ENCODE peak calls at places on chromosomes 7 and 10, in nine cellular contexts. X, V, G, K, Z, H, E, N and P are unnamed samples. For H3K4me1 and H3K27me3, the result is how much of the 10 kb centered on the place peaks cover.

GRCh38 chr7:1642291-1642728 is 27.8 kb upstream of the ELFN1 start:
- DNase-seq in G (no peak), H (no peak), K (no peak), Z (no peak), V (no peak), E (no peak), N (no peak), X (no peak), P (no peak)

GRCh38 chr7:1986366-1987083 is 246.2 kb downstream of the MAD1L1 start:
- DNase-seq in H (no peak), N (no peak), X (no peak), V (no peak), G (no peak), Z (no peak), E (no peak), K (no peak), P (no peak)

GRCh38 chr7:16484453-16485158 is 19.1 kb upstream of the SOSTDC1 start:
- DNase-seq in V (peak), G (no peak), X (peak), Z (no peak), H (no peak), E (no peak), K (peak), N (no peak), P (no peak)

GRCh38 chr10:52769966-52770365 is 2.6 kb downstream of the MBL2 start:
- DNase-seq in N (no peak), V (no peak), X (no peak), E (peak), K (no peak), G (no peak), Z (peak), H (no peak), P (no peak)

GRCh38 chr10:127983701-127984100 is 76.8 kb downstream of the PTPRE start:
- DNase-seq in Z (no peak), K (no peak), G (peak), X (no peak), V (no peak), H (no peak), N (no peak), E (no peak), P (no peak)

GRCh38 chr10:60878224-60878623 is 65.8 kb downstream of the RHOBTB1 start:
- DNase-seq in N (no peak), H (no peak), E (no peak), G (no peak), X (no peak), Z (no peak), K (no peak), V (no peak), P (no peak)

GRCh38 chr7:55075464-55075971 is 56.7 kb downstream of the EGFR start:
- DNase-seq in H (no peak), V (no peak), N (peak), E (no peak), Z (no peak), K (no peak), X (no peak), G (peak), P (no peak)

GRCh38 chr7:2269468-2270460 is 27.7 kb downstream of the NUDT1 start:
- DNase-seq in G (no peak), V (no peak), N (no peak), H (no peak), K (no peak), E (no peak), X (no peak), Z (no peak), P (no peak)

GRCh38 chr7:5704534-5704922 is 76.9 kb downstream of the RNF216 start:
- DNase-seq in X (peak), H (peak), G (peak), V (peak), E (peak), K (peak), N (peak), Z (peak), P (peak)

GRCh38 chr10:125407000-125407502 is 246.7 kb upstream of the CTBP2 start:
- DNase-seq in V (peak), X (no peak), G (no peak), E (no peak), H (no peak), Z (no peak), K (no peak), N (no peak), P (peak)

GRCh38 chr10:102449321-102450123 is 1.8 kb downstream of the C10orf95 start:
- DNase-seq in N (peak), K (no peak), H (peak), G (peak), X (peak), E (no peak), Z (peak), V (peak), P (peak)

GRCh38 chr10:101043356-101043707 is 12.3 kb downstream of the SFXN3 start:
- DNase-seq in K (no peak), N (no peak), X (no peak), E (no peak), G (no peak), V (no peak), Z (no peak), H (no peak), P (no peak)

GRCh38 chr7:45122975-45123860 is 11.7 kb upstream of the TBRG4 start:
- DNase-seq in N (no peak), V (no peak), Z (no peak), H (no peak), G (no peak), E (no peak), X (no peak), K (no peak), P (no peak)

GRCh38 chr10:1715821-1716220 is 21.5 kb downstream of the ADARB2 start:
- DNase-seq in E (no peak), N (no peak), G (peak), Z (peak), K (peak), V (no peak), H (peak), X (peak), P (peak)

GRCh38 chr7:28546067-28546466 is 133.7 kb downstream of the CREB5 start:
- DNase-seq in V (no peak), E (no peak), K (no peak), G (no peak), Z (no peak), X (no peak), H (no peak), N (no peak), P (no peak)

GRCh38 chr10:34994565-34995142 is 95.5 kb downstream of the CUL2 start:
- DNase-seq in V (peak), X (peak), Z (peak), G (peak), K (no peak), H (peak), N (no peak), E (no peak), P (peak)

GRCh38 chr10:123236122-123236521 is 81.9 kb downstream of the BUB3 start:
- DNase-seq in G (no peak), K (no peak), N (no peak), H (no peak), E (no peak), Z (no peak), X (peak), V (no peak), P (no peak)

GRCh38 chr7:30594055-30594539 is 581 bp upstream of the GARS1 start:
- DNase-seq in X (peak), N (peak), K (no peak), V (no peak), G (peak), Z (peak), E (no peak), H (peak), P (peak)

GRCh38 chr7:151013728-151014497 is 10.4 kb downstream of the ATG9B start:
- DNase-seq in X (peak), G (peak), Z (peak), H (no peak), N (peak), K (no peak), V (no peak), E (no peak), P (peak)

GRCh38 chr10:97766106-97766810 is 5.5 kb downstream of the SFRP5 start:
- DNase-seq in E (no peak), V (no peak), H (no peak), K (no peak), N (no peak), Z (no peak), X (no peak), G (no peak), P (no peak)

GRCh38 chr10:71254834-71255539 is 42.6 kb downstream of the UNC5B start:
- DNase-seq in G (no peak), E (no peak), V (no peak), N (no peak), X (no peak), K (no peak), H (no peak), Z (no peak), P (no peak)

GRCh38 chr10:29595146-29595545 is 39.6 kb downstream of the SVIL start:
- DNase-seq in N (no peak), K (no peak), H (no peak), X (no peak), G (no peak), E (no peak), Z (no peak), V (no peak), P (no peak)
- H3K4me1 ChIP-seq in N (under half), K (under half), H (under half), X (under half), G (under half), E (half or more), Z (under half), V (under half), P (under half)

GRCh38 chr10:104028146-104028545 is 57.5 kb downstream of the COL17A1 start:
- DNase-seq in H (no peak), Z (peak), K (no peak), X (peak), G (no peak), N (no peak), V (peak), E (no peak), P (no peak)

GRCh38 chr10:104031631-104032030 is 54.0 kb downstream of the COL17A1 start:
- DNase-seq in X (no peak), K (no peak), N (no peak), Z (no peak), V (no peak), H (no peak), E (no peak), G (no peak), P (no peak)

GRCh38 chr10:104029528-104029875 is 56.2 kb downstream of the COL17A1 start:
- DNase-seq in N (no peak), V (no peak), K (no peak), X (no peak), G (no peak), Z (no peak), H (no peak), E (no peak), P (no peak)

GRCh38 chr10:104026762-104027161 is 58.9 kb downstream of the COL17A1 start:
- DNase-seq in H (no peak), X (no peak), Z (no peak), V (no peak), E (no peak), G (no peak), K (no peak), N (no peak), P (no peak)

GRCh38 chr10:104028823-104029527 is 56.7 kb downstream of the COL17A1 start:
- DNase-seq in V (no peak), E (no peak), H (no peak), X (no peak), N (no peak), K (no peak), Z (no peak), G (no peak), P (no peak)
- H3K27me3 ChIP-seq in V (under half), E (under half), H (under half), X (under half), N (under half), K (under half), Z (under half), G (under half), P (under half)

GRCh38 chr7:129864042-129864441 is 88.7 kb downstream of the UBE2H start:
- DNase-seq in K (no peak), Z (no peak), G (no peak), X (no peak), V (no peak), E (no peak), N (no peak), H (no peak), P (peak)
- TF ChIP-seq POLR2AphosphoS5 in K (no peak), Z (no peak), G (no peak), X (no peak), V (no peak), E (peak), N (no peak), H (no peak), P (peak)

GRCh38 chr10:69042838-69043237 is 45.1 kb upstream of the SRGN start:
- DNase-seq in E (no peak), G (no peak), H (no peak), K (no peak), V (no peak), X (no peak), Z (no peak), N (no peak), P (no peak)

GRCh38 chr10:69047111-69047837 is 40.6 kb upstream of the SRGN start:
- DNase-seq in N (no peak), H (no peak), G (no peak), E (no peak), K (no peak), Z (no peak), X (no peak), V (no peak), P (no peak)

GRCh38 chr10:69043931-69044531 is 43.9 kb upstream of the SRGN start:
- DNase-seq in E (no peak), X (no peak), G (no peak), K (no peak), N (no peak), Z (no peak), H (no peak), V (no peak), P (no peak)

GRCh38 chr10:69045441-69046300 is 42.2 kb upstream of the SRGN start:
- DNase-seq in V (no peak), E (no peak), N (no peak), Z (no peak), H (no peak), X (no peak), G (no peak), K (no peak), P (no peak)

GRCh38 chr10:69042417-69042816 is 45.5 kb upstream of the SRGN start:
- DNase-seq in V (no peak), Z (no peak), X (no peak), N (no peak), K (no peak), E (no peak), H (no peak), G (no peak), P (no peak)
- H3K4me1 ChIP-seq in V (under half), Z (under half), X (under half), N (under half), K (under half), E (under half), H (under half), G (under half), P (under half)